ENCODE peak calls at places on chromosomes 1 and 21, in six cellular contexts. V, P, F, D, E and A are unnamed samples.

GRCh38 chr1:35847935-35848565 is 35.0 kb upstream of the AGO1 start:
- DNase-seq in V (no peak), P (no peak), F (no peak), E (no peak), D (no peak), A (no peak)

GRCh38 chr1:119298687-119299086 is 69.9 kb upstream of the HAO2 start:
- DNase-seq in P (no peak), E (no peak), V (peak; percentile 58), F (no peak), D (no peak), A (no peak)

GRCh38 chr1:2530501-2531361 is 668 bp upstream of the HES5 start:
- DNase-seq in E (peak; percentile 77), P (peak; percentile 59), D (peak; percentile 76), V (no peak), F (no peak), A (no peak)

GRCh38 chr1:94014087-94014486 is 104.9 kb upstream of the GCLM start:
- DNase-seq in D (no peak), E (no peak), F (no peak), V (no peak), P (no peak), A (no peak)

GRCh38 chr1:18485227-18485626 is 4.5 kb downstream of the KLHDC7A start:
- DNase-seq in D (no peak), E (no peak), P (no peak), V (peak; percentile 21), F (no peak), A (no peak)

GRCh38 chr1:173393655-173393993 is 83.5 kb upstream of the PRDX6 start:
- DNase-seq in V (no peak), E (no peak), F (no peak), D (no peak), P (no peak), A (no peak)

GRCh38 chr1:107806902-107807301 is 158.1 kb downstream of the VAV3 start:
- DNase-seq in F (no peak), E (no peak), D (no peak), V (no peak), P (no peak), A (no peak)

GRCh38 chr21:38914071-38914491 is 108.4 kb downstream of the ETS2 start:
- DNase-seq in P (peak; percentile 3), E (no peak), F (peak; percentile 12), D (no peak), V (no peak), A (no peak)

GRCh38 chr1:13624526-13624925 is 40.9 kb downstream of the PDPN start:
- DNase-seq in D (no peak), P (no peak), F (no peak), E (no peak), V (no peak), A (no peak)

GRCh38 chr1:42620307-42620706 is 37.9 kb upstream of the PPIH start:
- DNase-seq in F (no peak), D (no peak), E (no peak), P (no peak), V (peak; percentile 71), A (no peak)

GRCh38 chr1:70204578-70204977 is 801 bp downstream of the LRRC40 start:
- DNase-seq in V (no peak), D (no peak), P (no peak), F (no peak), E (no peak), A (no peak)

GRCh38 chr1:59315529-59316433 is 18.9 kb downstream of the FGGY start:
- DNase-seq in P (no peak), D (no peak), F (no peak), E (no peak), V (peak; percentile 68), A (no peak)

GRCh38 chr1:226816585-226816984 is 53.8 kb upstream of the PSEN2 start:
- DNase-seq in D (no peak), E (no peak), P (no peak), V (no peak), F (no peak), A (no peak)

GRCh38 chr1:193318347-193318746 is 131.9 kb upstream of the B3GALT2 start:
- DNase-seq in V (no peak), P (no peak), E (no peak), D (no peak), F (no peak), A (no peak)

GRCh38 chr1:48228156-48228555 is 5.6 kb downstream of the SLC5A9 start:
- DNase-seq in E (no peak), D (no peak), V (peak; percentile 17), P (no peak), F (no peak), A (no peak)

GRCh38 chr1:966135-966602 is at the start of gene PLEKHN1:
- DNase-seq in P (peak; percentile 60), F (no peak), D (peak; percentile 63), E (peak; percentile 89), V (peak; percentile 30), A (no peak)

GRCh38 chr1:90246069-90246468 is 251.2 kb downstream of the ZNF326 start:
- DNase-seq in V (peak; percentile 38), P (no peak), D (no peak), F (no peak), E (no peak), A (no peak)

GRCh38 chr1:200131551-200132125 is 104.1 kb downstream of the NR5A2 start:
- DNase-seq in E (no peak), P (no peak), F (no peak), D (no peak), V (peak; percentile 19), A (no peak)

GRCh38 chr1:10973552-10973951 is 38.9 kb upstream of the TARDBP start:
- DNase-seq in D (peak; percentile 36), F (peak; percentile 68), V (no peak), E (peak; percentile 54), P (no peak), A (no peak)

GRCh38 chr1:100036718-100037664 is 67.2 kb downstream of the SLC35A3 start:
- DNase-seq in P (peak; percentile 12), E (no peak), V (peak; percentile 48), F (no peak), D (no peak), A (no peak)

GRCh38 chr1:244214009-244214967 is 163.2 kb downstream of the ZBTB18 start:
- DNase-seq in P (peak; percentile 10), D (no peak), E (no peak), F (peak; percentile 77), V (peak; percentile 26), A (no peak)

GRCh38 chr1:29631836-29632420 is 395.6 kb downstream of the PTPRU start:
- DNase-seq in E (no peak), F (no peak), D (no peak), P (no peak), V (no peak), A (no peak)

GRCh38 chr1:230681599-230681998 is 32.3 kb downstream of the AGT start:
- DNase-seq in E (no peak), V (peak; percentile 77), P (no peak), F (no peak), D (no peak), A (no peak)

GRCh38 chr21:45386336-45386727 is 18.6 kb upstream of the COL18A1 start:
- DNase-seq in D (no peak), V (no peak), F (peak; percentile 49), P (no peak), E (peak; percentile 68), A (no peak)

GRCh38 chr1:6447818-6448748 is 17.9 kb downstream of the TNFRSF25 start:
- DNase-seq in D (no peak), V (peak; percentile 81), P (peak; percentile 74), E (peak; percentile 78), F (no peak), A (no peak)

GRCh38 chr1:214310010-214310409 is 29.1 kb downstream of the SMYD2 start:
- DNase-seq in P (no peak), D (no peak), E (no peak), V (no peak), F (no peak), A (no peak)

GRCh38 chr1:6154525-6155319 is 25.4 kb downstream of the CHD5 start:
- DNase-seq in F (no peak), D (no peak), E (peak; percentile 80), V (no peak), P (no peak), A (no peak)

GRCh38 chr1:116878804-116879477 is 30.8 kb upstream of the PTGFRN start:
- DNase-seq in E (no peak), D (no peak), V (no peak), F (peak; percentile 68), P (no peak), A (peak; percentile 30)

GRCh38 chr1:25549273-25550154 is 6.1 kb downstream of the LDLRAP1 start:
- DNase-seq in P (peak; percentile 92), E (peak; percentile 83), D (peak; percentile 62), F (peak; percentile 61), V (peak; percentile 53), A (no peak)
- TF ChIP-seq EP300 in P (no peak), E (no peak), D (no peak), F (no peak), V (no peak), A (no peak)

GRCh38 chr21:26049803-26050202 is 120.8 kb downstream of the APP start:
- DNase-seq in F (no peak), E (no peak), P (no peak), V (no peak), D (no peak), A (no peak)
- H3K36me3 ChIP-seq in F (no peaks in the 10 kb centered on the region), E (no peaks in the 10 kb centered on the region), P (no peaks in the 10 kb centered on the region), V (peaks cover 2% of the 10 kb centered on the region), D (peaks cover 3% of the 10 kb centered on the region), A (no peaks in the 10 kb centered on the region)

DNA sequence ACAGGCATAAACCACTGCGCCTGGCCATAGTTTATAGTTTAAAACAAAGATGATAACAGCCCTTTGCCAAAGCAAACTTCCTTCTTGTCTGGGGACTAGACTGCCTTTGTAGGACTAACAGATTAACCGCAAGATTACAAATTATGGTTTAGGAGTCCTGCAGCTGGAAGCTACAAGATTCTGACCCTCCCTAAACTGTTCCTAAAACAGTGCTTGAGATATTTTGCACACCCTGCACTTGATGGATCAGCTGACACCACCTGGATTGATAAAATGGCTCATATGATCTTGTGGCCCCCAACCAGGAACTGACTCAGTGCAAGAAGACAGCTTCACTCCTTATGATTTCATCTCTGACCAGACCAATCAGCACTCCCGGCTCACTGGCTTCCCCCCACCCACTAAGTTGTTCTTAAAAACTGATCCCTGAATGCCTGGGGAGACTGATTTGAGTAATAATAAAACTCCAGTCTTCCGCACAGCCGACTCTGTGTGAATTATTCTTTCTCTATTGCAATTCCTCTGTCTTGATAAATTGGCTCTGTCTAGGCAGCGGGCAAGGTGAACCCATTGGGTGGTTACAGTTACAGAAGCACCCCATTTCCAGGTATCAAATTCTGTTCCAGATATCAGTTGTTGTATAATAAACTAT is 13.8 kb upstream of the RNF11 start:
- DNase-seq in D (no peak), P (no peak), E (no peak), V (no peak), F (no peak), A (no peak)
- TF ChIP-seq EP300 in D (no peak), P (no peak), E (no peak), V (no peak), F (no peak), A (no peak)

GRCh38 chr1:209105769-209106168 is 477.7 kb upstream of the CAMK1G start:
- DNase-seq in D (no peak), P (no peak), V (no peak), E (no peak), F (no peak), A (no peak)

GRCh38 chr1:209106861-209107260 is 476.7 kb upstream of the CAMK1G start:
- DNase-seq in F (no peak), E (no peak), D (no peak), P (no peak), V (no peak), A (no peak)

GRCh38 chr1:209107535-209107934 is 476.0 kb upstream of the CAMK1G start:
- DNase-seq in E (no peak), D (no peak), P (peak; percentile 44), F (no peak), V (no peak), A (no peak)

GRCh38 chr1:209104646-209105045 is 478.9 kb upstream of the CAMK1G start:
- DNase-seq in E (no peak), F (no peak), D (no peak), P (no peak), V (no peak), A (no peak)

GRCh38 chr1:209106237-209106741 is 477.2 kb upstream of the CAMK1G start:
- DNase-seq in P (no peak), E (peak; percentile 26), V (no peak), F (no peak), D (no peak), A (no peak)
- H3K36me3 ChIP-seq in P (no peaks in the 10 kb centered on the region), E (no peaks in the 10 kb centered on the region), V (no peaks in the 10 kb centered on the region), F (no peaks in the 10 kb centered on the region), D (no peaks in the 10 kb centered on the region), A (no peaks in the 10 kb centered on the region)